ENCODE peak calls at places on chromosomes 16 and 17, in seven cellular contexts. One of them, this sample, is unnamed. For H3K79me2, the result is how much of the 10 kb centered on the place peaks cover.

GRCh38 chr16:80993293-80993691 is 13.4 kb downstream of the CMC2 start:
- DNase-seq in OCI-LY7: no peak
- DNase-seq in hepatocyte: peak
- DNase-seq in neural progenitor cell: no peak
- DNase-seq in HepG2: peak
- DNase-seq in fibroblast of lung: peak
- DNase-seq in MM.1S: no peak
- DNase-seq in this sample: peak

GRCh38 chr16:49652441-49653175 is 203.3 kb downstream of the ZNF423 start:
- DNase-seq in OCI-LY7: no peak
- DNase-seq in hepatocyte: peak
- DNase-seq in neural progenitor cell: no peak
- DNase-seq in HepG2: no peak
- DNase-seq in fibroblast of lung: peak
- DNase-seq in MM.1S: no peak
- DNase-seq in this sample: no peak

GRCh38 chr16:62225675-62226074 is 189.4 kb upstream of the CDH8 start:
- DNase-seq in OCI-LY7: peak
- DNase-seq in hepatocyte: peak
- DNase-seq in neural progenitor cell: peak
- DNase-seq in HepG2: peak
- DNase-seq in fibroblast of lung: peak
- DNase-seq in MM.1S: peak
- DNase-seq in this sample: peak

GRCh38 chr16:80144191-80144590 is 396.6 kb upstream of the DYNLRB2 start:
- DNase-seq in OCI-LY7: no peak
- DNase-seq in hepatocyte: no peak
- DNase-seq in neural progenitor cell: no peak
- DNase-seq in HepG2: no peak
- DNase-seq in fibroblast of lung: peak
- DNase-seq in MM.1S: peak
- DNase-seq in this sample: no peak

GRCh38 chr17:15332338-15332737 is 9.1 kb downstream of the TEKT3 start:
- DNase-seq in OCI-LY7: no peak
- DNase-seq in hepatocyte: no peak
- DNase-seq in neural progenitor cell: no peak
- DNase-seq in HepG2: no peak
- DNase-seq in fibroblast of lung: no peak
- DNase-seq in MM.1S: no peak
- DNase-seq in this sample: no peak

GRCh38 chr17:28346746-28347246 is 10.5 kb downstream of the POLDIP2 start:
- DNase-seq in OCI-LY7: no peak
- DNase-seq in hepatocyte: peak
- DNase-seq in neural progenitor cell: peak
- DNase-seq in HepG2: peak
- DNase-seq in fibroblast of lung: no peak
- DNase-seq in MM.1S: no peak
- DNase-seq in this sample: no peak

GRCh38 chr17:16468428-16468992 is 23.5 kb downstream of the LRRC75A start:
- DNase-seq in OCI-LY7: no peak
- DNase-seq in hepatocyte: no peak
- DNase-seq in neural progenitor cell: no peak
- DNase-seq in HepG2: peak
- DNase-seq in fibroblast of lung: no peak
- DNase-seq in MM.1S: no peak
- DNase-seq in this sample: no peak

GRCh38 chr16:72099377-72099818 is 5.8 kb downstream of the DHX38 start:
- DNase-seq in OCI-LY7: peak
- DNase-seq in hepatocyte: peak
- DNase-seq in neural progenitor cell: peak
- DNase-seq in HepG2: peak
- DNase-seq in fibroblast of lung: peak
- DNase-seq in MM.1S: peak
- DNase-seq in this sample: peak

GRCh38 chr16:30075503-30076275 is at the start of gene PPP4C:
- DNase-seq in OCI-LY7: peak
- DNase-seq in hepatocyte: peak
- DNase-seq in neural progenitor cell: peak
- DNase-seq in HepG2: peak
- DNase-seq in fibroblast of lung: peak
- DNase-seq in MM.1S: peak
- DNase-seq in this sample: peak

GRCh38 chr16:86117756-86118155 is 218.8 kb downstream of the IRF8 start:
- DNase-seq in OCI-LY7: no peak
- DNase-seq in hepatocyte: no peak
- DNase-seq in neural progenitor cell: peak
- DNase-seq in HepG2: no peak
- DNase-seq in fibroblast of lung: no peak
- DNase-seq in MM.1S: no peak
- DNase-seq in this sample: no peak

GRCh38 chr17:2853722-2854580 is 57.7 kb downstream of the RAP1GAP2 start:
- DNase-seq in OCI-LY7: peak
- DNase-seq in hepatocyte: peak
- DNase-seq in neural progenitor cell: peak
- DNase-seq in HepG2: no peak
- DNase-seq in fibroblast of lung: peak
- DNase-seq in MM.1S: no peak
- DNase-seq in this sample: no peak

GRCh38 chr16:69083306-69083941 is 22.0 kb upstream of the HAS3 start:
- DNase-seq in OCI-LY7: no peak
- DNase-seq in hepatocyte: no peak
- DNase-seq in neural progenitor cell: no peak
- DNase-seq in HepG2: no peak
- DNase-seq in fibroblast of lung: no peak
- DNase-seq in MM.1S: no peak
- DNase-seq in this sample: no peak

DNA sequence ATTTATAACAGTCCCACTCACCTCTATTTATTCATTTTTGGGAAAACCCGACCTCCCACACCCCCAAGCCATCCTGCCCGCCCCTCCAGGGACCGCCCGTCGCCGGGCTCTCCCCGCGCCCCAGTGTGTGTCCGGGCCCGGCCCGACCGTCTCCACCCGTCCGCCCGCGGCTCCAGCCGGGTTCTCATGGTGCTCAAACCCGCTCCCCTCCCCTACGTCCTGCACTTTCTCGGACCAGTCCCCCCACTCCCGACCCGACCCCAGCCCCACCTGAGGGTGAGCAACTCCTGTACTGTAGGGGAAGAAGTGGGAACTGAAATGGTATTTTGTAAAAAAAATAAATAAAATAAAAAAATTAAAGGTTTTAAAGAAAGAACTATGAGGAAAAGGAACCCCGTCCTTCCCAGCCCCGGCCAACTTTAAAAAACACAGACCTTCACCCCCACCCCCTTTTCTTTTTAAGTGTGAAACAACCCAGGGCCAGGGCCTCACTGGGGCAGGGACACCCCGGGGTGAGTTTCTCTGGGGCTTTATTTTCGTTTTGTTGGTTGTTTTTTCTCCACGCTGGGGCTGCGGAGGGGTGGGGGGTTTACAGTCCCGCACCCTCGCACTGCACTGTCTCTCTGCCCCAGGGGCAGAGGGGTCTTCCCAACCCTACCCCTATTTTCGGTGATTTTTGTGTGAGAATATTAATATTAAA is 638 bp upstream of the TMEM88 start:
- DNase-seq in OCI-LY7: no peak
- DNase-seq in hepatocyte: peak
- DNase-seq in neural progenitor cell: peak
- DNase-seq in HepG2: no peak
- DNase-seq in fibroblast of lung: no peak
- DNase-seq in MM.1S: no peak
- DNase-seq in this sample: no peak
- H3K4me3 ChIP-seq in OCI-LY7: no peak
- H3K4me3 ChIP-seq in hepatocyte: no peak
- H3K4me3 ChIP-seq in neural progenitor cell: peak
- H3K4me3 ChIP-seq in HepG2: no peak
- H3K4me3 ChIP-seq in fibroblast of lung: no peak
- H3K4me3 ChIP-seq in MM.1S: no peak
- H3K4me3 ChIP-seq in this sample: no peak

GRCh38 chr17:14304222-14304844 is 3.5 kb downstream of the HS3ST3B1 start:
- DNase-seq in OCI-LY7: no peak
- DNase-seq in hepatocyte: no peak
- DNase-seq in neural progenitor cell: no peak
- DNase-seq in HepG2: no peak
- DNase-seq in fibroblast of lung: no peak
- DNase-seq in MM.1S: no peak
- DNase-seq in this sample: no peak
- H3K79me2 ChIP-seq in OCI-LY7: under half
- H3K79me2 ChIP-seq in hepatocyte: under half
- H3K79me2 ChIP-seq in neural progenitor cell: half or more
- H3K79me2 ChIP-seq in HepG2: half or more
- H3K79me2 ChIP-seq in fibroblast of lung: half or more
- H3K79me2 ChIP-seq in MM.1S: under half
- H3K79me2 ChIP-seq in this sample: under half

GRCh38 chr16:88535857-88536222 is 34.4 kb upstream of the ZC3H18 start:
- DNase-seq in OCI-LY7: no peak
- DNase-seq in hepatocyte: no peak
- DNase-seq in neural progenitor cell: no peak
- DNase-seq in HepG2: no peak
- DNase-seq in fibroblast of lung: no peak
- DNase-seq in MM.1S: no peak
- DNase-seq in this sample: no peak

GRCh38 chr16:88533945-88534641 is 36.1 kb upstream of the ZC3H18 start:
- DNase-seq in OCI-LY7: peak
- DNase-seq in hepatocyte: peak
- DNase-seq in neural progenitor cell: peak
- DNase-seq in HepG2: no peak
- DNase-seq in fibroblast of lung: peak
- DNase-seq in MM.1S: peak
- DNase-seq in this sample: peak

GRCh38 chr16:88535181-88535856 is 34.9 kb upstream of the ZC3H18 start:
- DNase-seq in OCI-LY7: no peak
- DNase-seq in hepatocyte: no peak
- DNase-seq in neural progenitor cell: no peak
- DNase-seq in HepG2: no peak
- DNase-seq in fibroblast of lung: no peak
- DNase-seq in MM.1S: no peak
- DNase-seq in this sample: no peak

GRCh38 chr16:88533381-88533831 is 36.8 kb upstream of the ZC3H18 start:
- DNase-seq in OCI-LY7: no peak
- DNase-seq in hepatocyte: no peak
- DNase-seq in neural progenitor cell: no peak
- DNase-seq in HepG2: no peak
- DNase-seq in fibroblast of lung: peak
- DNase-seq in MM.1S: no peak
- DNase-seq in this sample: no peak

DNA sequence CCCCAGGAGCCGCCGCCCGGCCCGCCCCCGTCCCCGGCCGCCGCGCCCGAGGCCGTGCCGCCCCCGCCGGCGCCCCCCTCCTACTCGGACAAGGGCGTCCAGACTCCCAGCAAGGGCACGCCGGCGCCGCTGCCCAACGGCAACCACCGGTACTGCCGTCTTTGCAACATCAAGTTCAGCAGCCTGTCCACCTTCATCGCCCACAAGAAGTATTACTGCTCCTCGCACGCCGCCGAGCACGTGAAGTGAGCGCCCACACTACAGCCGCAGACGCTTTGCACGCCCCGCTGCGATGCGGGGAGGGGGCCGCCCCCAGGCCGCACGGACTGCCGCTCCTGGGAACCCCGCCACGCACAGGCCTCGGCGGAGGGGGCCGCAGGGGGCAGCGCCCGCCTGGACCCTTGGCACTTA is 35.5 kb upstream of the ZC3H18 start:
- DNase-seq in OCI-LY7: peak
- DNase-seq in hepatocyte: no peak
- DNase-seq in neural progenitor cell: peak
- DNase-seq in HepG2: no peak
- DNase-seq in fibroblast of lung: peak
- DNase-seq in MM.1S: no peak
- DNase-seq in this sample: peak
- TF ChIP-seq CTCF in OCI-LY7: no peak
- TF ChIP-seq CTCF in hepatocyte: no peak
- TF ChIP-seq CTCF in neural progenitor cell: no peak
- TF ChIP-seq CTCF in HepG2: no peak
- TF ChIP-seq CTCF in fibroblast of lung: peak
- TF ChIP-seq CTCF in MM.1S: no peak
- TF ChIP-seq CTCF in this sample: peak

GRCh38 chr17:44362479-44362963 is 1.1 kb downstream of the FAM171A2 start:
- DNase-seq in OCI-LY7: no peak
- DNase-seq in hepatocyte: no peak
- DNase-seq in neural progenitor cell: peak
- DNase-seq in HepG2: no peak
- DNase-seq in fibroblast of lung: no peak
- DNase-seq in MM.1S: no peak
- DNase-seq in this sample: no peak
- H3K4me3 ChIP-seq in OCI-LY7: peak
- H3K4me3 ChIP-seq in hepatocyte: peak
- H3K4me3 ChIP-seq in neural progenitor cell: peak
- H3K4me3 ChIP-seq in HepG2: peak
- H3K4me3 ChIP-seq in fibroblast of lung: peak
- H3K4me3 ChIP-seq in MM.1S: peak
- H3K4me3 ChIP-seq in this sample: peak

GRCh38 chr16:53689636-53690035 is 14.0 kb downstream of the RPGRIP1L start:
- DNase-seq in OCI-LY7: no peak
- DNase-seq in hepatocyte: no peak
- DNase-seq in neural progenitor cell: no peak
- DNase-seq in HepG2: no peak
- DNase-seq in fibroblast of lung: no peak
- DNase-seq in MM.1S: no peak
- DNase-seq in this sample: no peak

GRCh38 chr16:53695070-53695469 is 8.6 kb downstream of the RPGRIP1L start:
- DNase-seq in OCI-LY7: no peak
- DNase-seq in hepatocyte: no peak
- DNase-seq in neural progenitor cell: no peak
- DNase-seq in HepG2: no peak
- DNase-seq in fibroblast of lung: peak
- DNase-seq in MM.1S: no peak
- DNase-seq in this sample: no peak

GRCh38 chr16:53692146-53692545 is 11.5 kb downstream of the RPGRIP1L start:
- DNase-seq in OCI-LY7: no peak
- DNase-seq in hepatocyte: peak
- DNase-seq in neural progenitor cell: peak
- DNase-seq in HepG2: no peak
- DNase-seq in fibroblast of lung: no peak
- DNase-seq in MM.1S: no peak
- DNase-seq in this sample: peak
- H3K79me2 ChIP-seq in OCI-LY7: under half
- H3K79me2 ChIP-seq in hepatocyte: under half
- H3K79me2 ChIP-seq in neural progenitor cell: under half
- H3K79me2 ChIP-seq in HepG2: under half
- H3K79me2 ChIP-seq in fibroblast of lung: under half
- H3K79me2 ChIP-seq in MM.1S: under half
- H3K79me2 ChIP-seq in this sample: under half